ENCODE peak calls at places on chromosomes 1 and 21, in ten cellular contexts. One of them, this sample, is unnamed.

GRCh38 chr1:49163041-49163440 is 386.4 kb upstream of the BEND5 start:
- DNase-seq in prostate gland: no peak
- DNase-seq in mammary epithelial cell: peak; percentile 86
- DNase-seq in hepatocyte: no peak
- DNase-seq in tibial nerve: no peak
- DNase-seq in colonic mucosa: no peak
- DNase-seq in neural progenitor cell: no peak
- DNase-seq in K562: no peak
- DNase-seq in IMR-90: no peak
- DNase-seq in esophagus muscularis mucosa: no peak
- DNase-seq in this sample: no peak

GRCh38 chr1:234675006-234675405 is 65.0 kb upstream of the IRF2BP2 start:
- DNase-seq in prostate gland: no peak
- DNase-seq in mammary epithelial cell: no peak
- DNase-seq in hepatocyte: no peak
- DNase-seq in tibial nerve: no peak
- DNase-seq in colonic mucosa: no peak
- DNase-seq in neural progenitor cell: no peak
- DNase-seq in K562: no peak
- DNase-seq in IMR-90: no peak
- DNase-seq in esophagus muscularis mucosa: peak; percentile 53
- DNase-seq in this sample: no peak

GRCh38 chr1:235160395-235160964 is 570 bp downstream of the RBM34 start:
- DNase-seq in prostate gland: no peak
- DNase-seq in mammary epithelial cell: no peak
- DNase-seq in hepatocyte: no peak
- DNase-seq in tibial nerve: no peak
- DNase-seq in colonic mucosa: no peak
- DNase-seq in neural progenitor cell: no peak
- DNase-seq in K562: no peak
- DNase-seq in IMR-90: peak; percentile 64
- DNase-seq in esophagus muscularis mucosa: no peak
- DNase-seq in this sample: no peak

GRCh38 chr21:34185051-34185750 is 111.8 kb downstream of the MRPS6 start:
- DNase-seq in prostate gland: no peak
- DNase-seq in mammary epithelial cell: no peak
- DNase-seq in hepatocyte: no peak
- DNase-seq in tibial nerve: no peak
- DNase-seq in colonic mucosa: no peak
- DNase-seq in neural progenitor cell: peak; percentile 70
- DNase-seq in K562: no peak
- DNase-seq in IMR-90: no peak
- DNase-seq in esophagus muscularis mucosa: no peak
- DNase-seq in this sample: no peak

GRCh38 chr1:100834779-100835645 is 59.6 kb downstream of the EXTL2 start:
- DNase-seq in prostate gland: no peak
- DNase-seq in mammary epithelial cell: peak; percentile 14
- DNase-seq in hepatocyte: no peak
- DNase-seq in tibial nerve: no peak
- DNase-seq in colonic mucosa: no peak
- DNase-seq in neural progenitor cell: peak; percentile 9
- DNase-seq in K562: peak; percentile 37
- DNase-seq in IMR-90: peak; percentile 11
- DNase-seq in esophagus muscularis mucosa: no peak
- DNase-seq in this sample: no peak

GRCh38 chr21:35232545-35233176 is 183.6 kb upstream of the RUNX1 start:
- DNase-seq in prostate gland: no peak
- DNase-seq in mammary epithelial cell: peak; percentile 75
- DNase-seq in hepatocyte: peak; percentile 60
- DNase-seq in tibial nerve: no peak
- DNase-seq in colonic mucosa: no peak
- DNase-seq in neural progenitor cell: no peak
- DNase-seq in K562: peak; percentile 59
- DNase-seq in IMR-90: peak; percentile 92
- DNase-seq in esophagus muscularis mucosa: no peak
- DNase-seq in this sample: no peak

GRCh38 chr1:200921571-200922110 is 26.9 kb downstream of the INAVA start:
- DNase-seq in prostate gland: no peak
- DNase-seq in mammary epithelial cell: no peak
- DNase-seq in hepatocyte: no peak
- DNase-seq in tibial nerve: no peak
- DNase-seq in colonic mucosa: no peak
- DNase-seq in neural progenitor cell: peak; percentile 61
- DNase-seq in K562: no peak
- DNase-seq in IMR-90: no peak
- DNase-seq in esophagus muscularis mucosa: no peak
- DNase-seq in this sample: no peak

GRCh38 chr1:206470692-206471414 is 577 bp downstream of the IKBKE start:
- DNase-seq in prostate gland: no peak
- DNase-seq in mammary epithelial cell: peak; percentile 59
- DNase-seq in hepatocyte: peak; percentile 56
- DNase-seq in tibial nerve: no peak
- DNase-seq in colonic mucosa: peak; percentile 45
- DNase-seq in neural progenitor cell: peak; percentile 38
- DNase-seq in K562: no peak
- DNase-seq in IMR-90: peak; percentile 90
- DNase-seq in esophagus muscularis mucosa: no peak
- DNase-seq in this sample: peak; percentile 70

GRCh38 chr21:45894891-45895777 is 86.4 kb upstream of the COL6A1 start:
- DNase-seq in prostate gland: no peak
- DNase-seq in mammary epithelial cell: no peak
- DNase-seq in hepatocyte: no peak
- DNase-seq in tibial nerve: no peak
- DNase-seq in colonic mucosa: no peak
- DNase-seq in neural progenitor cell: no peak
- DNase-seq in K562: no peak
- DNase-seq in IMR-90: no peak
- DNase-seq in esophagus muscularis mucosa: no peak
- DNase-seq in this sample: no peak

GRCh38 chr21:45891388-45892155 is 90.0 kb upstream of the COL6A1 start:
- DNase-seq in prostate gland: no peak
- DNase-seq in mammary epithelial cell: no peak
- DNase-seq in hepatocyte: no peak
- DNase-seq in tibial nerve: no peak
- DNase-seq in colonic mucosa: no peak
- DNase-seq in neural progenitor cell: no peak
- DNase-seq in K562: no peak
- DNase-seq in IMR-90: peak; percentile 11
- DNase-seq in esophagus muscularis mucosa: no peak
- DNase-seq in this sample: no peak

GRCh38 chr21:45892156-45892919 is 89.2 kb upstream of the COL6A1 start:
- DNase-seq in prostate gland: no peak
- DNase-seq in mammary epithelial cell: no peak
- DNase-seq in hepatocyte: no peak
- DNase-seq in tibial nerve: no peak
- DNase-seq in colonic mucosa: peak; percentile 31
- DNase-seq in neural progenitor cell: no peak
- DNase-seq in K562: no peak
- DNase-seq in IMR-90: no peak
- DNase-seq in esophagus muscularis mucosa: no peak
- DNase-seq in this sample: no peak

GRCh38 chr21:45894107-45894810 is 87.3 kb upstream of the COL6A1 start:
- DNase-seq in prostate gland: no peak
- DNase-seq in mammary epithelial cell: no peak
- DNase-seq in hepatocyte: peak; percentile 52
- DNase-seq in tibial nerve: no peak
- DNase-seq in colonic mucosa: no peak
- DNase-seq in neural progenitor cell: peak; percentile 25
- DNase-seq in K562: no peak
- DNase-seq in IMR-90: peak; percentile 85
- DNase-seq in esophagus muscularis mucosa: no peak
- DNase-seq in this sample: no peak

GRCh38 chr21:45893166-45894106 is 88.1 kb upstream of the COL6A1 start:
- DNase-seq in prostate gland: no peak
- DNase-seq in mammary epithelial cell: no peak
- DNase-seq in hepatocyte: no peak
- DNase-seq in tibial nerve: no peak
- DNase-seq in colonic mucosa: no peak
- DNase-seq in neural progenitor cell: no peak
- DNase-seq in K562: no peak
- DNase-seq in IMR-90: no peak
- DNase-seq in esophagus muscularis mucosa: no peak
- DNase-seq in this sample: no peak
- H3K4me1 ChIP-seq in prostate gland: no peaks in the 10 kb centered on the region
- H3K4me1 ChIP-seq in mammary epithelial cell: no peaks in the 10 kb centered on the region
- H3K4me1 ChIP-seq in hepatocyte: peaks cover 7% of the 10 kb centered on the region
- H3K4me1 ChIP-seq in tibial nerve: peaks cover 41% of the 10 kb centered on the region
- H3K4me1 ChIP-seq in colonic mucosa: no peaks in the 10 kb centered on the region
- H3K4me1 ChIP-seq in neural progenitor cell: no peaks in the 10 kb centered on the region
- H3K4me1 ChIP-seq in K562: no peaks in the 10 kb centered on the region
- H3K4me1 ChIP-seq in IMR-90: peaks cover 9% of the 10 kb centered on the region
- H3K4me1 ChIP-seq in esophagus muscularis mucosa: peaks cover 35% of the 10 kb centered on the region
- H3K4me1 ChIP-seq in this sample: peaks cover 33% of the 10 kb centered on the region

DNA sequence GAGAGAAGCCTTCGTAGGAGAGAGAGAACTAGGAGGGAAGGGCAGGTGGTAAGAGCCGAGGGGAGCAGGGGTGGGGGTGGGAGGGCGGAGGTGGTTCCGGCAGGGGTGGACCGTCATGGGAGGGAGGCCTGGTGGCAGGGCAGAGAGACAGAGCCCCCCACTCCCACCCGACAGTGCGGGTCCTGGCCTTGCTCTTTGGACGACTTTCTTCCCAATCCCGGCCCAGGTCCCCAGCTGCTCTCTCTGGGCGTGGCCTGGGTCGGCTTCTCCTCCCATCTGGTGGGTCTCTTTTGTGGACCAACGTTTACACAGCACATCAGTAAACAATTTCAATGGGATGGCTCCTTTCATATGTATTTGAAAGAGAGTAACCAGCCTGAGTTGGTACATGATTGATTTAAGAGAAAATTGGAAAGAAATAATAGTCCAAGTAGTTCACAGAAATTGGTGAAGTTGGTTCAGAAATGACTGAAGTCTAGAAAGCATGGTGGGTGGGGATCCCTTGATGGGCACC is 56.9 kb downstream of the LDLRAD2 start:
- DNase-seq in prostate gland: no peak
- DNase-seq in mammary epithelial cell: no peak
- DNase-seq in hepatocyte: no peak
- DNase-seq in tibial nerve: no peak
- DNase-seq in colonic mucosa: no peak
- DNase-seq in neural progenitor cell: no peak
- DNase-seq in K562: no peak
- DNase-seq in IMR-90: no peak
- DNase-seq in esophagus muscularis mucosa: no peak
- DNase-seq in this sample: no peak
- H3K36me3 ChIP-seq in prostate gland: peaks cover 3% of the 10 kb centered on the region
- H3K36me3 ChIP-seq in mammary epithelial cell: peaks cover 11% of the 10 kb centered on the region
- H3K36me3 ChIP-seq in hepatocyte: no peaks in the 10 kb centered on the region
- H3K36me3 ChIP-seq in tibial nerve: peaks cover 3% of the 10 kb centered on the region
- H3K36me3 ChIP-seq in colonic mucosa: no peaks in the 10 kb centered on the region
- H3K36me3 ChIP-seq in neural progenitor cell: no peaks in the 10 kb centered on the region
- H3K36me3 ChIP-seq in K562: peaks cover 75% of the 10 kb centered on the region
- H3K36me3 ChIP-seq in IMR-90: peaks cover 58% of the 10 kb centered on the region
- H3K36me3 ChIP-seq in esophagus muscularis mucosa: peaks cover 91% of the 10 kb centered on the region
- H3K36me3 ChIP-seq in this sample: peaks cover 87% of the 10 kb centered on the region

GRCh38 chr1:94553931-94554330 is 12.4 kb upstream of the F3 start:
- DNase-seq in prostate gland: no peak
- DNase-seq in mammary epithelial cell: no peak
- DNase-seq in hepatocyte: no peak
- DNase-seq in tibial nerve: no peak
- DNase-seq in colonic mucosa: no peak
- DNase-seq in neural progenitor cell: no peak
- DNase-seq in K562: no peak
- DNase-seq in IMR-90: no peak
- DNase-seq in esophagus muscularis mucosa: no peak
- DNase-seq in this sample: no peak
- H3K4me1 ChIP-seq in prostate gland: no peaks in the 10 kb centered on the region
- H3K4me1 ChIP-seq in mammary epithelial cell: peaks cover 63% of the 10 kb centered on the region
- H3K4me1 ChIP-seq in hepatocyte: peaks cover 50% of the 10 kb centered on the region
- H3K4me1 ChIP-seq in tibial nerve: peaks cover 11% of the 10 kb centered on the region
- H3K4me1 ChIP-seq in colonic mucosa: no peaks in the 10 kb centered on the region
- H3K4me1 ChIP-seq in neural progenitor cell: peaks cover 47% of the 10 kb centered on the region
- H3K4me1 ChIP-seq in K562: no peaks in the 10 kb centered on the region
- H3K4me1 ChIP-seq in IMR-90: peaks cover 30% of the 10 kb centered on the region
- H3K4me1 ChIP-seq in esophagus muscularis mucosa: peaks cover 11% of the 10 kb centered on the region
- H3K4me1 ChIP-seq in this sample: peaks cover 11% of the 10 kb centered on the region

GRCh38 chr1:160209656-160210046 is 4.5 kb downstream of the PEA15 start:
- DNase-seq in prostate gland: no peak
- DNase-seq in mammary epithelial cell: no peak
- DNase-seq in hepatocyte: no peak
- DNase-seq in tibial nerve: no peak
- DNase-seq in colonic mucosa: no peak
- DNase-seq in neural progenitor cell: peak; percentile 73
- DNase-seq in K562: no peak
- DNase-seq in IMR-90: no peak
- DNase-seq in esophagus muscularis mucosa: no peak
- DNase-seq in this sample: peak; percentile 62
- H3K36me3 ChIP-seq in prostate gland: peaks cover 6% of the 10 kb centered on the region
- H3K36me3 ChIP-seq in mammary epithelial cell: peaks cover 36% of the 10 kb centered on the region
- H3K36me3 ChIP-seq in hepatocyte: no peaks in the 10 kb centered on the region
- H3K36me3 ChIP-seq in tibial nerve: no peaks in the 10 kb centered on the region
- H3K36me3 ChIP-seq in colonic mucosa: peaks cover 6% of the 10 kb centered on the region
- H3K36me3 ChIP-seq in neural progenitor cell: peaks cover 5% of the 10 kb centered on the region
- H3K36me3 ChIP-seq in K562: peaks cover 74% of the 10 kb centered on the region
- H3K36me3 ChIP-seq in IMR-90: peaks cover 64% of the 10 kb centered on the region
- H3K36me3 ChIP-seq in esophagus muscularis mucosa: peaks cover 58% of the 10 kb centered on the region
- H3K36me3 ChIP-seq in this sample: peaks cover 36% of the 10 kb centered on the region

GRCh38 chr1:41681331-41682136 is 197.1 kb upstream of the EDN2 start:
- DNase-seq in prostate gland: no peak
- DNase-seq in mammary epithelial cell: no peak
- DNase-seq in hepatocyte: no peak
- DNase-seq in tibial nerve: peak; percentile 41
- DNase-seq in colonic mucosa: no peak
- DNase-seq in neural progenitor cell: no peak
- DNase-seq in K562: no peak
- DNase-seq in IMR-90: peak; percentile 52
- DNase-seq in esophagus muscularis mucosa: no peak
- DNase-seq in this sample: peak; percentile 74

GRCh38 chr1:41682845-41683630 is 198.6 kb upstream of the EDN2 start:
- DNase-seq in prostate gland: no peak
- DNase-seq in mammary epithelial cell: no peak
- DNase-seq in hepatocyte: no peak
- DNase-seq in tibial nerve: no peak
- DNase-seq in colonic mucosa: no peak
- DNase-seq in neural progenitor cell: no peak
- DNase-seq in K562: no peak
- DNase-seq in IMR-90: peak; percentile 41
- DNase-seq in esophagus muscularis mucosa: no peak
- DNase-seq in this sample: no peak

GRCh38 chr1:41683681-41684500 is 199.4 kb upstream of the EDN2 start:
- DNase-seq in prostate gland: no peak
- DNase-seq in mammary epithelial cell: no peak
- DNase-seq in hepatocyte: no peak
- DNase-seq in tibial nerve: no peak
- DNase-seq in colonic mucosa: peak; percentile 25
- DNase-seq in neural progenitor cell: no peak
- DNase-seq in K562: peak; percentile 27
- DNase-seq in IMR-90: peak; percentile 41
- DNase-seq in esophagus muscularis mucosa: no peak
- DNase-seq in this sample: no peak

GRCh38 chr1:41679994-41680393 is 195.5 kb upstream of the EDN2 start:
- DNase-seq in prostate gland: no peak
- DNase-seq in mammary epithelial cell: no peak
- DNase-seq in hepatocyte: no peak
- DNase-seq in tibial nerve: no peak
- DNase-seq in colonic mucosa: no peak
- DNase-seq in neural progenitor cell: no peak
- DNase-seq in K562: no peak
- DNase-seq in IMR-90: no peak
- DNase-seq in esophagus muscularis mucosa: no peak
- DNase-seq in this sample: no peak

GRCh38 chr1:41682149-41682548 is 197.7 kb upstream of the EDN2 start:
- DNase-seq in prostate gland: no peak
- DNase-seq in mammary epithelial cell: no peak
- DNase-seq in hepatocyte: no peak
- DNase-seq in tibial nerve: no peak
- DNase-seq in colonic mucosa: no peak
- DNase-seq in neural progenitor cell: no peak
- DNase-seq in K562: no peak
- DNase-seq in IMR-90: no peak
- DNase-seq in esophagus muscularis mucosa: no peak
- DNase-seq in this sample: no peak
- H3K4me1 ChIP-seq in prostate gland: no peaks in the 10 kb centered on the region
- H3K4me1 ChIP-seq in mammary epithelial cell: peaks cover 56% of the 10 kb centered on the region
- H3K4me1 ChIP-seq in hepatocyte: peaks cover 3% of the 10 kb centered on the region
- H3K4me1 ChIP-seq in tibial nerve: peaks cover 48% of the 10 kb centered on the region
- H3K4me1 ChIP-seq in colonic mucosa: no peaks in the 10 kb centered on the region
- H3K4me1 ChIP-seq in neural progenitor cell: no peaks in the 10 kb centered on the region
- H3K4me1 ChIP-seq in K562: peaks cover 9% of the 10 kb centered on the region
- H3K4me1 ChIP-seq in IMR-90: peaks cover 22% of the 10 kb centered on the region
- H3K4me1 ChIP-seq in esophagus muscularis mucosa: peaks cover 15% of the 10 kb centered on the region
- H3K4me1 ChIP-seq in this sample: peaks cover 41% of the 10 kb centered on the region

This sample was measured in right atrium auricular region.